ENCODE peak calls at places on chromosomes 11 and 22, in seven cellular contexts. One of them, this sample, is unnamed. For H3K27me3, the result is how much of the 10 kb centered on the place peaks cover.

GRCh38 chr22:24950272-24950902 is 2.1 kb upstream of the KIAA1671 start:
- DNase-seq in adrenal gland: no peak
- DNase-seq in CD4-positive, alpha-beta memory T cell: no peak
- DNase-seq in lower lobe of right lung: no peak
- DNase-seq in adipocyte: no peak
- DNase-seq in thoracic aorta: no peak
- DNase-seq in effector memory CD4-positive, alpha-beta T cell: no peak
- DNase-seq in this sample: no peak

GRCh38 chr11:134888821-134889220 is 476.8 kb upstream of the B3GAT1 start:
- DNase-seq in adrenal gland: no peak
- DNase-seq in CD4-positive, alpha-beta memory T cell: no peak
- DNase-seq in lower lobe of right lung: no peak
- DNase-seq in adipocyte: no peak
- DNase-seq in thoracic aorta: no peak
- DNase-seq in effector memory CD4-positive, alpha-beta T cell: no peak
- DNase-seq in this sample: no peak

GRCh38 chr11:65071907-65072630 is 11.8 kb downstream of the CDCA5 start:
- DNase-seq in adrenal gland: no peak
- DNase-seq in CD4-positive, alpha-beta memory T cell: no peak
- DNase-seq in lower lobe of right lung: no peak
- DNase-seq in adipocyte: no peak
- DNase-seq in thoracic aorta: no peak
- DNase-seq in effector memory CD4-positive, alpha-beta T cell: no peak
- DNase-seq in this sample: no peak

GRCh38 chr22:50576070-50576469 is 2.2 kb downstream of the CPT1B start:
- DNase-seq in adrenal gland: no peak
- DNase-seq in CD4-positive, alpha-beta memory T cell: no peak
- DNase-seq in lower lobe of right lung: no peak
- DNase-seq in adipocyte: peak
- DNase-seq in thoracic aorta: no peak
- DNase-seq in effector memory CD4-positive, alpha-beta T cell: no peak
- DNase-seq in this sample: no peak

GRCh38 chr11:2759228-2760195 is 59.7 kb upstream of the KCNQ1OT1 start:
- DNase-seq in adrenal gland: peak
- DNase-seq in CD4-positive, alpha-beta memory T cell: no peak
- DNase-seq in lower lobe of right lung: peak
- DNase-seq in adipocyte: no peak
- DNase-seq in thoracic aorta: no peak
- DNase-seq in effector memory CD4-positive, alpha-beta T cell: no peak
- DNase-seq in this sample: no peak

GRCh38 chr11:62593434-62594044 is 2.2 kb upstream of the TUT1 start:
- DNase-seq in adrenal gland: peak
- DNase-seq in CD4-positive, alpha-beta memory T cell: peak
- DNase-seq in lower lobe of right lung: peak
- DNase-seq in adipocyte: peak
- DNase-seq in thoracic aorta: no peak
- DNase-seq in effector memory CD4-positive, alpha-beta T cell: peak
- DNase-seq in this sample: peak

GRCh38 chr22:49577168-49578060 is 250.3 kb downstream of the BRD1 start:
- DNase-seq in adrenal gland: peak
- DNase-seq in CD4-positive, alpha-beta memory T cell: no peak
- DNase-seq in lower lobe of right lung: peak
- DNase-seq in adipocyte: no peak
- DNase-seq in thoracic aorta: no peak
- DNase-seq in effector memory CD4-positive, alpha-beta T cell: no peak
- DNase-seq in this sample: no peak

GRCh38 chr11:87463486-87464102 is 425.9 kb downstream of the TMEM135 start:
- DNase-seq in adrenal gland: no peak
- DNase-seq in CD4-positive, alpha-beta memory T cell: no peak
- DNase-seq in lower lobe of right lung: no peak
- DNase-seq in adipocyte: peak
- DNase-seq in thoracic aorta: no peak
- DNase-seq in effector memory CD4-positive, alpha-beta T cell: no peak
- DNase-seq in this sample: peak

GRCh38 chr22:29817724-29818123 is 20.4 kb downstream of the ASCC2 start:
- DNase-seq in adrenal gland: no peak
- DNase-seq in CD4-positive, alpha-beta memory T cell: no peak
- DNase-seq in lower lobe of right lung: no peak
- DNase-seq in adipocyte: no peak
- DNase-seq in thoracic aorta: no peak
- DNase-seq in effector memory CD4-positive, alpha-beta T cell: no peak
- DNase-seq in this sample: no peak

GRCh38 chr11:22624742-22625447 is 728 bp downstream of the FANCF start:
- DNase-seq in adrenal gland: peak
- DNase-seq in CD4-positive, alpha-beta memory T cell: peak
- DNase-seq in lower lobe of right lung: peak
- DNase-seq in adipocyte: peak
- DNase-seq in thoracic aorta: no peak
- DNase-seq in effector memory CD4-positive, alpha-beta T cell: peak
- DNase-seq in this sample: peak

GRCh38 chr22:43812149-43812842 is at the start of gene EFCAB6:
- DNase-seq in adrenal gland: peak
- DNase-seq in CD4-positive, alpha-beta memory T cell: peak
- DNase-seq in lower lobe of right lung: peak
- DNase-seq in adipocyte: peak
- DNase-seq in thoracic aorta: peak
- DNase-seq in effector memory CD4-positive, alpha-beta T cell: peak
- DNase-seq in this sample: peak

DNA sequence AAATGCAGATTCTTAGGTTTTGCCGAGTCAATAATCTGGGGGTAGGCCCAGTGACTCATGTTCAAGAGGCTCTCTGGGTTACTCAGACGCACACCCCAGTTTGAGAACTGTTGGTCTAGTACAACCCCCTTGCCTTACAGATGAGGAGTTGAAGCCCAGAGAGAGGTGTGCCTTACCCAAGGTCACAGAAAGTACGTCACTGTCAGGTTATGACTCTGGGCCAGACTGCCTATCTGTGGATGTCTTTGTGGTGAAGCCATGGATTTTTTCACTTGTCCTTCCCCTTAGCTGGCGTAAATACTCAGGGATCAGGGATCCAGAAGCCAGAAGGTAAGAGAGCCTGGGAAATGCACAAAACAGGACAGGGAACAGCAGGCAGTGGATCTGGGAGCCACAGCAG is 25.2 kb upstream of the NECTIN1 start:
- DNase-seq in adrenal gland: no peak
- DNase-seq in CD4-positive, alpha-beta memory T cell: no peak
- DNase-seq in lower lobe of right lung: no peak
- DNase-seq in adipocyte: no peak
- DNase-seq in thoracic aorta: no peak
- DNase-seq in effector memory CD4-positive, alpha-beta T cell: no peak
- DNase-seq in this sample: no peak
- H3K27me3 ChIP-seq in adrenal gland: under half
- H3K27me3 ChIP-seq in CD4-positive, alpha-beta memory T cell: under half
- H3K27me3 ChIP-seq in lower lobe of right lung: under half
- H3K27me3 ChIP-seq in adipocyte: under half
- H3K27me3 ChIP-seq in thoracic aorta: under half
- H3K27me3 ChIP-seq in effector memory CD4-positive, alpha-beta T cell: under half
- H3K27me3 ChIP-seq in this sample: under half

DNA sequence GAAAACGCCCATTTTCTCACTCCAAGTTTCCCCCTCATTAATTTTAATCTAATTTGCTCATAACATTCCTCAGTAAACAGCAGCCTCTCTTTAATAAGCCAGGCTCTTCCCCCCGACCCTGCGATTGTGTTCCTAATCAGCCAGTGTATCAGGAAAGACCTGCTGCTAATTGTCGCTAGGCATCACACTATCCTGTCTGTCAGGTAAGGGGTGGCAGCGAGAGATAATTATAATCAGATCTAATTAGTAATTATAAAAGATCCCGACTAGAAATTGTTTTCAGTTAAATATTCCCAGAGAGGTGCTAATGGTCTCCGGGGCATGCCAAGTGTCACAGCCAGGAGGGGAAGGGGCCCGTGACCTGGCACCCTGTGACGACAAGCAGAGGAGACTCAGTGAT is 142.8 kb downstream of the ST3GAL4 start:
- DNase-seq in adrenal gland: no peak
- DNase-seq in CD4-positive, alpha-beta memory T cell: no peak
- DNase-seq in lower lobe of right lung: no peak
- DNase-seq in adipocyte: no peak
- DNase-seq in thoracic aorta: no peak
- DNase-seq in effector memory CD4-positive, alpha-beta T cell: no peak
- DNase-seq in this sample: no peak
- H3K27me3 ChIP-seq in adrenal gland: under half
- H3K27me3 ChIP-seq in CD4-positive, alpha-beta memory T cell: under half
- H3K27me3 ChIP-seq in lower lobe of right lung: under half
- H3K27me3 ChIP-seq in adipocyte: under half
- H3K27me3 ChIP-seq in thoracic aorta: under half
- H3K27me3 ChIP-seq in effector memory CD4-positive, alpha-beta T cell: under half
- H3K27me3 ChIP-seq in this sample: under half

GRCh38 chr11:44307340-44308099 is 2.4 kb downstream of the ALX4 start:
- DNase-seq in adrenal gland: no peak
- DNase-seq in CD4-positive, alpha-beta memory T cell: no peak
- DNase-seq in lower lobe of right lung: no peak
- DNase-seq in adipocyte: peak
- DNase-seq in thoracic aorta: no peak
- DNase-seq in effector memory CD4-positive, alpha-beta T cell: no peak
- DNase-seq in this sample: no peak
- H3K27me3 ChIP-seq in adrenal gland: half or more
- H3K27me3 ChIP-seq in CD4-positive, alpha-beta memory T cell: half or more
- H3K27me3 ChIP-seq in lower lobe of right lung: half or more
- H3K27me3 ChIP-seq in adipocyte: half or more
- H3K27me3 ChIP-seq in thoracic aorta: under half
- H3K27me3 ChIP-seq in effector memory CD4-positive, alpha-beta T cell: half or more
- H3K27me3 ChIP-seq in this sample: half or more

GRCh38 chr11:61581030-61581928 is at the start of gene SYT7:
- DNase-seq in adrenal gland: peak
- DNase-seq in CD4-positive, alpha-beta memory T cell: peak
- DNase-seq in lower lobe of right lung: peak
- DNase-seq in adipocyte: peak
- DNase-seq in thoracic aorta: peak
- DNase-seq in effector memory CD4-positive, alpha-beta T cell: peak
- DNase-seq in this sample: peak
- H3K27me3 ChIP-seq in adrenal gland: under half
- H3K27me3 ChIP-seq in CD4-positive, alpha-beta memory T cell: under half
- H3K27me3 ChIP-seq in lower lobe of right lung: under half
- H3K27me3 ChIP-seq in adipocyte: under half
- H3K27me3 ChIP-seq in thoracic aorta: under half
- H3K27me3 ChIP-seq in effector memory CD4-positive, alpha-beta T cell: under half
- H3K27me3 ChIP-seq in this sample: under half

GRCh38 chr11:17716807-17717206 is 2.6 kb upstream of the MYOD1 start:
- DNase-seq in adrenal gland: no peak
- DNase-seq in CD4-positive, alpha-beta memory T cell: no peak
- DNase-seq in lower lobe of right lung: no peak
- DNase-seq in adipocyte: no peak
- DNase-seq in thoracic aorta: no peak
- DNase-seq in effector memory CD4-positive, alpha-beta T cell: no peak
- DNase-seq in this sample: no peak

GRCh38 chr11:17719940-17720795 is 797 bp downstream of the MYOD1 start:
- DNase-seq in adrenal gland: no peak
- DNase-seq in CD4-positive, alpha-beta memory T cell: no peak
- DNase-seq in lower lobe of right lung: no peak
- DNase-seq in adipocyte: peak
- DNase-seq in thoracic aorta: no peak
- DNase-seq in effector memory CD4-positive, alpha-beta T cell: no peak
- DNase-seq in this sample: peak

GRCh38 chr11:17718015-17718414 is 1.4 kb upstream of the MYOD1 start:
- DNase-seq in adrenal gland: no peak
- DNase-seq in CD4-positive, alpha-beta memory T cell: no peak
- DNase-seq in lower lobe of right lung: no peak
- DNase-seq in adipocyte: no peak
- DNase-seq in thoracic aorta: no peak
- DNase-seq in effector memory CD4-positive, alpha-beta T cell: no peak
- DNase-seq in this sample: no peak

GRCh38 chr11:17719028-17719939 is at the start of gene MYOD1:
- DNase-seq in adrenal gland: no peak
- DNase-seq in CD4-positive, alpha-beta memory T cell: no peak
- DNase-seq in lower lobe of right lung: no peak
- DNase-seq in adipocyte: no peak
- DNase-seq in thoracic aorta: no peak
- DNase-seq in effector memory CD4-positive, alpha-beta T cell: no peak
- DNase-seq in this sample: no peak

DNA sequence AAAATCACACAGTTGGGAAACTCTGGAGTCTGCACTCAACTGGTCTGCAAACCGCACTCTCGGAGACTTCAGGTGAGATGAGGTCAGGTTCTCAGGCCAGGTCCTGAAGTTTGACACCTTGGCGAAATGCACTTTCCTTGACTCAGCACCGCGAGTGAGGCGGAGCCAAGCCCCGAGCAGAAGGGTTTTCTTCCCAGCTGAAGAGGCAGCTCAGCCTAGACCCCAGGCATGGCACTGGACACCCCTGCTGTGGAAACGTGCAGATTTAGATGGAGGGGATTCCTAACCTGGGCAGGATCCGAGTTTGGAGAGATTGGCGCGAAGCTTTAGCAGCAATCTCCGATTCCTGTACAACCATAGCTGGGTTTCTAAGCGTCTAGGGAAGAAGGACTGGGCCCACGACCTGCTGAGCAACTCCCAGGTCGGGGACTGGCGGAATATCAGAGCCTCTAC is 835 bp upstream of the MYOD1 start:
- DNase-seq in adrenal gland: no peak
- DNase-seq in CD4-positive, alpha-beta memory T cell: no peak
- DNase-seq in lower lobe of right lung: no peak
- DNase-seq in adipocyte: no peak
- DNase-seq in thoracic aorta: no peak
- DNase-seq in effector memory CD4-positive, alpha-beta T cell: no peak
- DNase-seq in this sample: no peak
- H3K27me3 ChIP-seq in adrenal gland: half or more
- H3K27me3 ChIP-seq in CD4-positive, alpha-beta memory T cell: under half
- H3K27me3 ChIP-seq in lower lobe of right lung: half or more
- H3K27me3 ChIP-seq in adipocyte: half or more
- H3K27me3 ChIP-seq in thoracic aorta: under half
- H3K27me3 ChIP-seq in effector memory CD4-positive, alpha-beta T cell: under half
- H3K27me3 ChIP-seq in this sample: half or more

DNA sequence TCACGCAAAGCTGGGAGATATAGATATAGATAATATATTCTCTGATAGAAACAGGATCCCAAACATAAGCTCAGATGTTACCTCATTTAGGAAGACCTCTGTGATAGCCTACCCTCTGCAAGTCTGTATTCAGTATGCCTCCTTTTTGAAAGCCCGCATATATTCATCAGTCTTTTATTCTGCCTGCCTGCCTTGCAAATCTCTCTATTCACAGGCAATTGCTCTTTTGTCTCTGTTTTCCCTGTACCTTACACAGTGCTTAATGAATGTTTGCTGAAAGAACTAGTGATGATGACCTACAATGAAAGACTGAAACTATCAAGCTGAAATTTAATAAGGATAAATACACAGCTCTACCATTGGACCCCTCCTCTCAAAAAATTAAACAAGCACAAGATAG is 18.4 kb downstream of the DEUP1 start:
- DNase-seq in adrenal gland: no peak
- DNase-seq in CD4-positive, alpha-beta memory T cell: no peak
- DNase-seq in lower lobe of right lung: no peak
- DNase-seq in adipocyte: no peak
- DNase-seq in thoracic aorta: no peak
- DNase-seq in effector memory CD4-positive, alpha-beta T cell: no peak
- DNase-seq in this sample: no peak
- H3K27me3 ChIP-seq in adrenal gland: under half
- H3K27me3 ChIP-seq in CD4-positive, alpha-beta memory T cell: under half
- H3K27me3 ChIP-seq in lower lobe of right lung: under half
- H3K27me3 ChIP-seq in adipocyte: under half
- H3K27me3 ChIP-seq in thoracic aorta: under half
- H3K27me3 ChIP-seq in effector memory CD4-positive, alpha-beta T cell: under half
- H3K27me3 ChIP-seq in this sample: under half

DNA sequence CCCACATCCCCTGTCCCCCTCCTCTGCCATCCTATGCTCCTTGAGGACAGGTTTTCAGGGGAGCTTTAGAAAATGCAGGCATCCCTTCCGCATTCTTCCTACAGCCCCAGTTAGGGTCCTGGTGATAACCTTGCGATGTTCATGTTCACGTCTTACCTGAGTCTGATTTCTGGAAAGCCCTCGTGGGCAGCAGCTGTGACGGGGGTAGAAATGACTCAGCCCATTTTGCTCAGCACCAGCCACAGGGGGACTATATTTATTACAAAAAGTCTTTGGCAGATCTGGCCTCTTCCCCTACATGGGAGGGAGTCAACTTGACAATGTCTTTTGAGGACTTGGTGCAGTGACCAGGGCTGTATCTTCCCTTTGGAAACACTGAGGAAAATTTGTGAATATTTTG is 12.3 kb downstream of the PKNOX2 start:
- DNase-seq in adrenal gland: no peak
- DNase-seq in CD4-positive, alpha-beta memory T cell: no peak
- DNase-seq in lower lobe of right lung: no peak
- DNase-seq in adipocyte: no peak
- DNase-seq in thoracic aorta: no peak
- DNase-seq in effector memory CD4-positive, alpha-beta T cell: no peak
- DNase-seq in this sample: no peak
- H3K27me3 ChIP-seq in adrenal gland: under half
- H3K27me3 ChIP-seq in CD4-positive, alpha-beta memory T cell: under half
- H3K27me3 ChIP-seq in lower lobe of right lung: under half
- H3K27me3 ChIP-seq in adipocyte: under half
- H3K27me3 ChIP-seq in thoracic aorta: under half
- H3K27me3 ChIP-seq in effector memory CD4-positive, alpha-beta T cell: under half
- H3K27me3 ChIP-seq in this sample: under half

This sample was measured in hepatocyte.